ENCODE peak calls at places on chromosomes 4 and X, in ten cellular contexts. X, Z, O, U, J, G, L, T, C and R are unnamed samples.

GRCh38 chrX:152873361-152873760 is 24.5 kb upstream of the ZNF185 start:
- DNase-seq in X (no peak), Z (no peak), O (no peak), U (no peak), J (no peak), G (no peak), L (no peak), T (no peak), C (no peak), R (no peak)

GRCh38 chr4:187413564-187414358 is 581.8 kb upstream of the ZFP42 start:
- DNase-seq in X (no peak), Z (no peak), O (no peak), U (no peak), J (no peak), G (no peak), L (no peak), T (no peak), C (no peak), R (no peak)

GRCh38 chr4:7462509-7462971 is 27.8 kb upstream of the PSAPL1 start:
- DNase-seq in X (no peak), Z (peak), O (peak), U (no peak), J (no peak), G (no peak), L (no peak), T (no peak), C (peak), R (no peak)

GRCh38 chr4:159937595-159937994 is 834.7 kb downstream of the RAPGEF2 start:
- DNase-seq in X (no peak), Z (no peak), O (no peak), U (no peak), J (no peak), G (no peak), L (no peak), T (no peak), C (no peak), R (no peak)

GRCh38 chr4:147530153-147530552 is 49.3 kb downstream of the EDNRA start:
- DNase-seq in X (no peak), Z (no peak), O (no peak), U (no peak), J (no peak), G (no peak), L (no peak), T (no peak), C (no peak), R (no peak)

GRCh38 chrX:24682739-24683432 is 10.8 kb upstream of the POLA1 start:
- DNase-seq in X (no peak), Z (no peak), O (no peak), U (no peak), J (peak), G (no peak), L (no peak), T (no peak), C (no peak), R (no peak)

GRCh38 chr4:187380181-187380581 is 615.4 kb upstream of the ZFP42 start:
- DNase-seq in X (no peak), Z (no peak), O (no peak), U (peak), J (no peak), G (no peak), L (no peak), T (no peak), C (no peak), R (no peak)

GRCh38 chr4:119692001-119692400 is 63.4 kb upstream of the PDE5A start:
- DNase-seq in X (peak), Z (no peak), O (no peak), U (no peak), J (no peak), G (no peak), L (no peak), T (no peak), C (no peak), R (no peak)

GRCh38 chr4:152065545-152065944 is 304.7 kb upstream of the GATB start:
- DNase-seq in X (no peak), Z (no peak), O (no peak), U (no peak), J (no peak), G (peak), L (no peak), T (no peak), C (no peak), R (no peak)

GRCh38 chr4:121484633-121485032 is 103.8 kb upstream of the QRFPR start:
- DNase-seq in X (peak), Z (no peak), O (no peak), U (peak), J (no peak), G (no peak), L (no peak), T (no peak), C (no peak), R (no peak)

GRCh38 chr4:16269742-16270522 is 43.7 kb upstream of the TAPT1 start:
- DNase-seq in X (peak), Z (no peak), O (no peak), U (peak), J (no peak), G (no peak), L (no peak), T (no peak), C (no peak), R (no peak)

GRCh38 chrX:105648732-105649131 is 173.6 kb upstream of the NRK start:
- DNase-seq in X (no peak), Z (no peak), O (no peak), U (no peak), J (no peak), G (no peak), L (no peak), T (no peak), C (no peak), R (no peak)

GRCh38 chr4:78200949-78201348 is 143.8 kb downstream of the FRAS1 start:
- DNase-seq in X (no peak), Z (no peak), O (no peak), U (no peak), J (no peak), G (no peak), L (no peak), T (no peak), C (no peak), R (no peak)

GRCh38 chrX:30831082-30831481 is 58.0 kb downstream of the TAB3 start:
- DNase-seq in X (no peak), Z (no peak), O (no peak), U (no peak), J (peak), G (no peak), L (no peak), T (no peak), C (no peak), R (no peak)

GRCh38 chrX:95903490-95903889 is 781.2 kb upstream of the DIAPH2 start:
- DNase-seq in X (no peak), Z (no peak), O (no peak), U (no peak), J (no peak), G (no peak), L (no peak), T (no peak), C (no peak), R (no peak)

GRCh38 chr4:121668368-121669162 is 28.2 kb downstream of the ANXA5 start:
- DNase-seq in X (peak), Z (no peak), O (no peak), U (no peak), J (no peak), G (no peak), L (no peak), T (no peak), C (no peak), R (no peak)

GRCh38 chr4:10299601-10300000 is 157.6 kb downstream of the ZNF518B start:
- DNase-seq in X (no peak), Z (no peak), O (no peak), U (no peak), J (no peak), G (no peak), L (no peak), T (no peak), C (no peak), R (no peak)

GRCh38 chr4:13888112-13888511 is 260.6 kb upstream of the BOD1L1 start:
- DNase-seq in X (peak), Z (no peak), O (no peak), U (no peak), J (no peak), G (no peak), L (no peak), T (no peak), C (no peak), R (no peak)

GRCh38 chr4:55543858-55544257 is 2.9 kb downstream of the CLOCK start:
- DNase-seq in X (no peak), Z (no peak), O (no peak), U (no peak), J (no peak), G (no peak), L (no peak), T (no peak), C (no peak), R (no peak)